ENCODE peak calls at places on chromosomes 13 and 19, in seven cellular contexts. One of them, this sample, is unnamed.

GRCh38 chr19:43957891-43958290 is 6.9 kb downstream of the ZNF221 start:
- DNase-seq in GM06990: no peak
- DNase-seq in mucosa of descending colon: no peak
- DNase-seq in fibroblast of the aortic adventitia: peak; percentile 57
- DNase-seq in activated B cell treated with CpG ODN at 0.5 μM for 24 hours: no peak
- DNase-seq in CD8-positive, alpha-beta T cell: no peak
- DNase-seq in cardiac fibroblast: peak; percentile 2
- DNase-seq in this sample: no peak

GRCh38 chr19:19445911-19446361 is 40.5 kb downstream of the GATAD2A start:
- DNase-seq in GM06990: no peak
- DNase-seq in mucosa of descending colon: no peak
- DNase-seq in fibroblast of the aortic adventitia: no peak
- DNase-seq in activated B cell treated with CpG ODN at 0.5 μM for 24 hours: no peak
- DNase-seq in CD8-positive, alpha-beta T cell: no peak
- DNase-seq in cardiac fibroblast: no peak
- DNase-seq in this sample: no peak

GRCh38 chr13:109684084-109684835 is 102.1 kb downstream of the IRS2 start:
- DNase-seq in GM06990: no peak
- DNase-seq in mucosa of descending colon: peak; percentile 42
- DNase-seq in fibroblast of the aortic adventitia: no peak
- DNase-seq in activated B cell treated with CpG ODN at 0.5 μM for 24 hours: no peak
- DNase-seq in CD8-positive, alpha-beta T cell: no peak
- DNase-seq in cardiac fibroblast: no peak
- DNase-seq in this sample: no peak

GRCh38 chr19:3670258-3670795 is 29.9 kb downstream of the PIP5K1C start:
- DNase-seq in GM06990: no peak
- DNase-seq in mucosa of descending colon: peak; percentile 48
- DNase-seq in fibroblast of the aortic adventitia: peak; percentile 95
- DNase-seq in activated B cell treated with CpG ODN at 0.5 μM for 24 hours: no peak
- DNase-seq in CD8-positive, alpha-beta T cell: no peak
- DNase-seq in cardiac fibroblast: peak; percentile 93
- DNase-seq in this sample: no peak

GRCh38 chr13:32582991-32583390 is 3.3 kb upstream of the PDS5B start:
- DNase-seq in GM06990: no peak
- DNase-seq in mucosa of descending colon: no peak
- DNase-seq in fibroblast of the aortic adventitia: no peak
- DNase-seq in activated B cell treated with CpG ODN at 0.5 μM for 24 hours: no peak
- DNase-seq in CD8-positive, alpha-beta T cell: no peak
- DNase-seq in cardiac fibroblast: no peak
- DNase-seq in this sample: no peak

GRCh38 chr13:58592052-58592451 is 960.5 kb downstream of the PCDH17 start:
- DNase-seq in GM06990: no peak
- DNase-seq in mucosa of descending colon: no peak
- DNase-seq in fibroblast of the aortic adventitia: no peak
- DNase-seq in activated B cell treated with CpG ODN at 0.5 μM for 24 hours: no peak
- DNase-seq in CD8-positive, alpha-beta T cell: no peak
- DNase-seq in cardiac fibroblast: no peak
- DNase-seq in this sample: no peak

GRCh38 chr19:22601906-22602630 is 32.1 kb upstream of the ZNF492 start:
- DNase-seq in GM06990: no peak
- DNase-seq in mucosa of descending colon: no peak
- DNase-seq in fibroblast of the aortic adventitia: no peak
- DNase-seq in activated B cell treated with CpG ODN at 0.5 μM for 24 hours: no peak
- DNase-seq in CD8-positive, alpha-beta T cell: no peak
- DNase-seq in cardiac fibroblast: no peak
- DNase-seq in this sample: no peak

GRCh38 chr19:48368942-48369341 is 4.8 kb downstream of the SYNGR4 start:
- DNase-seq in GM06990: no peak
- DNase-seq in mucosa of descending colon: peak; percentile 84
- DNase-seq in fibroblast of the aortic adventitia: no peak
- DNase-seq in activated B cell treated with CpG ODN at 0.5 μM for 24 hours: no peak
- DNase-seq in CD8-positive, alpha-beta T cell: no peak
- DNase-seq in cardiac fibroblast: no peak
- DNase-seq in this sample: no peak

GRCh38 chr19:10648360-10648759 is 5.8 kb upstream of the ILF3 start:
- DNase-seq in GM06990: no peak
- DNase-seq in mucosa of descending colon: no peak
- DNase-seq in fibroblast of the aortic adventitia: no peak
- DNase-seq in activated B cell treated with CpG ODN at 0.5 μM for 24 hours: no peak
- DNase-seq in CD8-positive, alpha-beta T cell: no peak
- DNase-seq in cardiac fibroblast: no peak
- DNase-seq in this sample: no peak

GRCh38 chr19:58328999-58329398 is 2.2 kb downstream of the ZSCAN22 start:
- DNase-seq in GM06990: no peak
- DNase-seq in mucosa of descending colon: no peak
- DNase-seq in fibroblast of the aortic adventitia: no peak
- DNase-seq in activated B cell treated with CpG ODN at 0.5 μM for 24 hours: no peak
- DNase-seq in CD8-positive, alpha-beta T cell: no peak
- DNase-seq in cardiac fibroblast: no peak
- DNase-seq in this sample: peak; percentile 28

GRCh38 chr13:93238711-93239110 is 12.1 kb downstream of the GPC6 start:
- DNase-seq in GM06990: no peak
- DNase-seq in mucosa of descending colon: no peak
- DNase-seq in fibroblast of the aortic adventitia: no peak
- DNase-seq in activated B cell treated with CpG ODN at 0.5 μM for 24 hours: no peak
- DNase-seq in CD8-positive, alpha-beta T cell: no peak
- DNase-seq in cardiac fibroblast: no peak
- DNase-seq in this sample: no peak

GRCh38 chr13:110015253-110015652 is 228.9 kb upstream of the IRS2 start:
- DNase-seq in GM06990: no peak
- DNase-seq in mucosa of descending colon: no peak
- DNase-seq in fibroblast of the aortic adventitia: no peak
- DNase-seq in activated B cell treated with CpG ODN at 0.5 μM for 24 hours: no peak
- DNase-seq in CD8-positive, alpha-beta T cell: no peak
- DNase-seq in cardiac fibroblast: no peak
- DNase-seq in this sample: no peak

GRCh38 chr13:49348748-49349147 is 95.1 kb downstream of the CAB39L start:
- DNase-seq in GM06990: no peak
- DNase-seq in mucosa of descending colon: no peak
- DNase-seq in fibroblast of the aortic adventitia: no peak
- DNase-seq in activated B cell treated with CpG ODN at 0.5 μM for 24 hours: no peak
- DNase-seq in CD8-positive, alpha-beta T cell: no peak
- DNase-seq in cardiac fibroblast: no peak
- DNase-seq in this sample: no peak

GRCh38 chr19:33261511-33262192 is 36.0 kb upstream of the SLC7A10 start:
- DNase-seq in GM06990: no peak
- DNase-seq in mucosa of descending colon: no peak
- DNase-seq in fibroblast of the aortic adventitia: no peak
- DNase-seq in activated B cell treated with CpG ODN at 0.5 μM for 24 hours: no peak
- DNase-seq in CD8-positive, alpha-beta T cell: no peak
- DNase-seq in cardiac fibroblast: no peak
- DNase-seq in this sample: no peak

GRCh38 chr13:34361528-34361927 is 543.6 kb downstream of the RFC3 start:
- DNase-seq in GM06990: no peak
- DNase-seq in mucosa of descending colon: no peak
- DNase-seq in fibroblast of the aortic adventitia: peak; percentile 38
- DNase-seq in activated B cell treated with CpG ODN at 0.5 μM for 24 hours: no peak
- DNase-seq in CD8-positive, alpha-beta T cell: no peak
- DNase-seq in cardiac fibroblast: peak; percentile 26
- DNase-seq in this sample: no peak

GRCh38 chr13:23610966-23611486 is 40.8 kb downstream of the TNFRSF19 start:
- DNase-seq in GM06990: no peak
- DNase-seq in mucosa of descending colon: peak; percentile 17
- DNase-seq in fibroblast of the aortic adventitia: peak; percentile 74
- DNase-seq in activated B cell treated with CpG ODN at 0.5 μM for 24 hours: no peak
- DNase-seq in CD8-positive, alpha-beta T cell: no peak
- DNase-seq in cardiac fibroblast: peak; percentile 78
- DNase-seq in this sample: no peak

GRCh38 chr13:72295173-72295572 is 428.2 kb upstream of the DACH1 start:
- DNase-seq in GM06990: no peak
- DNase-seq in mucosa of descending colon: no peak
- DNase-seq in fibroblast of the aortic adventitia: peak; percentile 20
- DNase-seq in activated B cell treated with CpG ODN at 0.5 μM for 24 hours: no peak
- DNase-seq in CD8-positive, alpha-beta T cell: no peak
- DNase-seq in cardiac fibroblast: peak; percentile 49
- DNase-seq in this sample: no peak

GRCh38 chr13:29713841-29714240 is 118.4 kb upstream of the SLC7A1 start:
- DNase-seq in GM06990: no peak
- DNase-seq in mucosa of descending colon: no peak
- DNase-seq in fibroblast of the aortic adventitia: no peak
- DNase-seq in activated B cell treated with CpG ODN at 0.5 μM for 24 hours: no peak
- DNase-seq in CD8-positive, alpha-beta T cell: no peak
- DNase-seq in cardiac fibroblast: peak; percentile 12
- DNase-seq in this sample: no peak

GRCh38 chr19:584240-585001 is 5.3 kb upstream of the HCN2 start:
- DNase-seq in GM06990: peak; percentile 73
- DNase-seq in mucosa of descending colon: peak; percentile 46
- DNase-seq in fibroblast of the aortic adventitia: peak; percentile 20
- DNase-seq in activated B cell treated with CpG ODN at 0.5 μM for 24 hours: peak; percentile 72
- DNase-seq in CD8-positive, alpha-beta T cell: peak; percentile 57
- DNase-seq in cardiac fibroblast: peak; percentile 61
- DNase-seq in this sample: peak; percentile 71

GRCh38 chr13:43127103-43127817 is 103.9 kb downstream of the DNAJC15 start:
- DNase-seq in GM06990: no peak
- DNase-seq in mucosa of descending colon: no peak
- DNase-seq in fibroblast of the aortic adventitia: no peak
- DNase-seq in activated B cell treated with CpG ODN at 0.5 μM for 24 hours: no peak
- DNase-seq in CD8-positive, alpha-beta T cell: no peak
- DNase-seq in cardiac fibroblast: peak; percentile 31
- DNase-seq in this sample: no peak

GRCh38 chr19:16051254-16052025 is 24.9 kb upstream of the TPM4 start:
- DNase-seq in GM06990: no peak
- DNase-seq in mucosa of descending colon: no peak
- DNase-seq in fibroblast of the aortic adventitia: peak; percentile 37
- DNase-seq in activated B cell treated with CpG ODN at 0.5 μM for 24 hours: no peak
- DNase-seq in CD8-positive, alpha-beta T cell: peak; percentile 17
- DNase-seq in cardiac fibroblast: peak; percentile 42
- DNase-seq in this sample: no peak

GRCh38 chr13:41609828-41610227 is 152.5 kb downstream of the RGCC start:
- DNase-seq in GM06990: no peak
- DNase-seq in mucosa of descending colon: no peak
- DNase-seq in fibroblast of the aortic adventitia: no peak
- DNase-seq in activated B cell treated with CpG ODN at 0.5 μM for 24 hours: no peak
- DNase-seq in CD8-positive, alpha-beta T cell: no peak
- DNase-seq in cardiac fibroblast: no peak
- DNase-seq in this sample: no peak

GRCh38 chr19:46471778-46472543 is 598 bp upstream of the PNMA8A start:
- DNase-seq in GM06990: no peak
- DNase-seq in mucosa of descending colon: no peak
- DNase-seq in fibroblast of the aortic adventitia: no peak
- DNase-seq in activated B cell treated with CpG ODN at 0.5 μM for 24 hours: no peak
- DNase-seq in CD8-positive, alpha-beta T cell: no peak
- DNase-seq in cardiac fibroblast: no peak
- DNase-seq in this sample: no peak

GRCh38 chr19:46469541-46470185 is 1.7 kb downstream of the PNMA8A start:
- DNase-seq in GM06990: no peak
- DNase-seq in mucosa of descending colon: no peak
- DNase-seq in fibroblast of the aortic adventitia: no peak
- DNase-seq in activated B cell treated with CpG ODN at 0.5 μM for 24 hours: no peak
- DNase-seq in CD8-positive, alpha-beta T cell: no peak
- DNase-seq in cardiac fibroblast: no peak
- DNase-seq in this sample: no peak

GRCh38 chr19:46472592-46472991 is 1.2 kb upstream of the PNMA8A start:
- DNase-seq in GM06990: no peak
- DNase-seq in mucosa of descending colon: no peak
- DNase-seq in fibroblast of the aortic adventitia: no peak
- DNase-seq in activated B cell treated with CpG ODN at 0.5 μM for 24 hours: no peak
- DNase-seq in CD8-positive, alpha-beta T cell: no peak
- DNase-seq in cardiac fibroblast: no peak
- DNase-seq in this sample: no peak

GRCh38 chr19:46471116-46471733 is at the start of gene PNMA8A:
- DNase-seq in GM06990: no peak
- DNase-seq in mucosa of descending colon: peak; percentile 19
- DNase-seq in fibroblast of the aortic adventitia: peak; percentile 86
- DNase-seq in activated B cell treated with CpG ODN at 0.5 μM for 24 hours: no peak
- DNase-seq in CD8-positive, alpha-beta T cell: no peak
- DNase-seq in cardiac fibroblast: peak; percentile 94
- DNase-seq in this sample: peak; percentile 87

GRCh38 chr19:46470376-46470775 is 987 bp downstream of the PNMA8A start:
- DNase-seq in GM06990: no peak
- DNase-seq in mucosa of descending colon: no peak
- DNase-seq in fibroblast of the aortic adventitia: no peak
- DNase-seq in activated B cell treated with CpG ODN at 0.5 μM for 24 hours: no peak
- DNase-seq in CD8-positive, alpha-beta T cell: no peak
- DNase-seq in cardiac fibroblast: no peak
- DNase-seq in this sample: no peak
- TF ChIP-seq CTCF in GM06990: no peak
- TF ChIP-seq CTCF in mucosa of descending colon: no peak
- TF ChIP-seq CTCF in fibroblast of the aortic adventitia: no peak
- TF ChIP-seq CTCF in activated B cell treated with CpG ODN at 0.5 μM for 24 hours: no peak
- TF ChIP-seq CTCF in CD8-positive, alpha-beta T cell: no peak
- TF ChIP-seq CTCF in cardiac fibroblast: no peak
- TF ChIP-seq CTCF in this sample: no peak

GRCh38 chr19:55173717-55174409 is 6.2 kb downstream of the SYT5 start:
- DNase-seq in GM06990: peak; percentile 36
- DNase-seq in mucosa of descending colon: peak; percentile 48
- DNase-seq in fibroblast of the aortic adventitia: peak; percentile 80
- DNase-seq in activated B cell treated with CpG ODN at 0.5 μM for 24 hours: no peak
- DNase-seq in CD8-positive, alpha-beta T cell: no peak
- DNase-seq in cardiac fibroblast: peak; percentile 69
- DNase-seq in this sample: no peak
- TF ChIP-seq CTCF in GM06990: no peak
- TF ChIP-seq CTCF in mucosa of descending colon: no peak
- TF ChIP-seq CTCF in fibroblast of the aortic adventitia: peak; percentile 29
- TF ChIP-seq CTCF in activated B cell treated with CpG ODN at 0.5 μM for 24 hours: no peak
- TF ChIP-seq CTCF in CD8-positive, alpha-beta T cell: no peak
- TF ChIP-seq CTCF in cardiac fibroblast: no peak
- TF ChIP-seq CTCF in this sample: no peak

GRCh38 chr13:44969858-44970484 is 19.3 kb downstream of the NUFIP1 start:
- DNase-seq in GM06990: no peak
- DNase-seq in mucosa of descending colon: peak; percentile 43
- DNase-seq in fibroblast of the aortic adventitia: peak; percentile 82
- DNase-seq in activated B cell treated with CpG ODN at 0.5 μM for 24 hours: no peak
- DNase-seq in CD8-positive, alpha-beta T cell: no peak
- DNase-seq in cardiac fibroblast: peak; percentile 82
- DNase-seq in this sample: no peak

GRCh38 chr13:44976196-44976595 is 13.1 kb downstream of the NUFIP1 start:
- DNase-seq in GM06990: no peak
- DNase-seq in mucosa of descending colon: no peak
- DNase-seq in fibroblast of the aortic adventitia: no peak
- DNase-seq in activated B cell treated with CpG ODN at 0.5 μM for 24 hours: no peak
- DNase-seq in CD8-positive, alpha-beta T cell: no peak
- DNase-seq in cardiac fibroblast: no peak
- DNase-seq in this sample: no peak

GRCh38 chr13:44971656-44972595 is 17.3 kb downstream of the NUFIP1 start:
- DNase-seq in GM06990: no peak
- DNase-seq in mucosa of descending colon: no peak
- DNase-seq in fibroblast of the aortic adventitia: peak; percentile 53
- DNase-seq in activated B cell treated with CpG ODN at 0.5 μM for 24 hours: no peak
- DNase-seq in CD8-positive, alpha-beta T cell: no peak
- DNase-seq in cardiac fibroblast: peak; percentile 13
- DNase-seq in this sample: no peak

GRCh38 chr13:44974056-44974798 is 15.0 kb downstream of the NUFIP1 start:
- DNase-seq in GM06990: peak; percentile 9
- DNase-seq in mucosa of descending colon: peak; percentile 38
- DNase-seq in fibroblast of the aortic adventitia: peak; percentile 70
- DNase-seq in activated B cell treated with CpG ODN at 0.5 μM for 24 hours: no peak
- DNase-seq in CD8-positive, alpha-beta T cell: no peak
- DNase-seq in cardiac fibroblast: peak; percentile 86
- DNase-seq in this sample: no peak

GRCh38 chr13:44972956-44973581 is 16.2 kb downstream of the NUFIP1 start:
- DNase-seq in GM06990: no peak
- DNase-seq in mucosa of descending colon: no peak
- DNase-seq in fibroblast of the aortic adventitia: peak; percentile 59
- DNase-seq in activated B cell treated with CpG ODN at 0.5 μM for 24 hours: no peak
- DNase-seq in CD8-positive, alpha-beta T cell: no peak
- DNase-seq in cardiac fibroblast: peak; percentile 56
- DNase-seq in this sample: no peak
- TF ChIP-seq CTCF in GM06990: peak; percentile 42
- TF ChIP-seq CTCF in mucosa of descending colon: no peak
- TF ChIP-seq CTCF in fibroblast of the aortic adventitia: peak; percentile 33
- TF ChIP-seq CTCF in activated B cell treated with CpG ODN at 0.5 μM for 24 hours: no peak
- TF ChIP-seq CTCF in CD8-positive, alpha-beta T cell: peak; percentile 42
- TF ChIP-seq CTCF in cardiac fibroblast: peak; percentile 36
- TF ChIP-seq CTCF in this sample: peak; percentile 72

GRCh38 chr19:42421591-42422031 is 5.6 kb downstream of the LIPE start:
- DNase-seq in GM06990: no peak
- DNase-seq in mucosa of descending colon: no peak
- DNase-seq in fibroblast of the aortic adventitia: peak; percentile 10
- DNase-seq in activated B cell treated with CpG ODN at 0.5 μM for 24 hours: no peak
- DNase-seq in CD8-positive, alpha-beta T cell: no peak
- DNase-seq in cardiac fibroblast: peak; percentile 39
- DNase-seq in this sample: no peak
- TF ChIP-seq CTCF in GM06990: no peak
- TF ChIP-seq CTCF in mucosa of descending colon: no peak
- TF ChIP-seq CTCF in fibroblast of the aortic adventitia: no peak
- TF ChIP-seq CTCF in activated B cell treated with CpG ODN at 0.5 μM for 24 hours: no peak
- TF ChIP-seq CTCF in CD8-positive, alpha-beta T cell: no peak
- TF ChIP-seq CTCF in cardiac fibroblast: no peak
- TF ChIP-seq CTCF in this sample: no peak

This sample was measured in progenitor cell of endocrine pancreas.